ENCODE peak calls at places on chromosomes 6 and 20, in eight cellular contexts. Q is AG04449; F is PC-3; L is HepG2; X is CD8-positive, alpha-beta T cell; Y is epithelial cell of esophagus; D is fibroblast of lung; H is AG10803. B is an unnamed sample.

GRCh38 chr6:140809694-140810101 is 1323.0 kb upstream of the GJE1 start:
- DNase-seq in Q (no peak), X (no peak), Y (no peak), F (no peak), H (no peak), L (no peak), D (peak), B (no peak)

GRCh38 chr6:159163901-159164370 is 5.3 kb upstream of the FNDC1 start:
- DNase-seq in F (no peak), X (no peak), L (no peak), D (peak), Y (no peak), Q (no peak), H (peak), B (peak)

GRCh38 chr20:51428451-51429143 is 113.9 kb downstream of the NFATC2 start:
- DNase-seq in Y (no peak), F (no peak), X (no peak), Q (no peak), L (peak), D (peak), H (peak), B (peak)

GRCh38 chr6:109526905-109527628 is 44.0 kb upstream of the ZBTB24 start:
- DNase-seq in Q (peak), F (peak), H (peak), D (peak), L (peak), Y (peak), X (no peak), B (peak)

GRCh38 chr20:9276964-9277363 is 208.1 kb downstream of the PLCB4 start:
- DNase-seq in F (no peak), H (no peak), Q (no peak), D (no peak), X (no peak), Y (no peak), L (no peak), B (no peak)

GRCh38 chr20:38764563-38765355 is 16.5 kb downstream of the ACTR5 start:
- DNase-seq in L (peak), H (peak), Q (peak), X (no peak), Y (peak), F (peak), D (peak), B (peak)

GRCh38 chr6:422423-423061 is 31.0 kb downstream of the IRF4 start:
- DNase-seq in Q (peak), H (peak), F (peak), X (no peak), Y (peak), L (peak), D (peak), B (peak)

GRCh38 chr6:137160763-137161162 is 12.7 kb downstream of the IL22RA2 start:
- DNase-seq in X (no peak), Q (peak), H (no peak), L (no peak), F (peak), Y (peak), D (peak), B (peak)

GRCh38 chr6:24931296-24931695 is 4.5 kb downstream of the RIPOR2 start:
- DNase-seq in H (peak), L (no peak), D (peak), Y (no peak), Q (no peak), F (no peak), X (no peak), B (peak)

GRCh38 chr6:142301421-142302391 is at the start of gene ADGRG6:
- DNase-seq in H (peak), X (no peak), L (peak), Q (no peak), D (peak), Y (peak), F (peak), B (no peak)

GRCh38 chr20:37500311-37500710 is 20.7 kb upstream of the NNAT start:
- DNase-seq in F (no peak), H (no peak), Y (no peak), D (no peak), L (no peak), Q (no peak), X (no peak), B (no peak)

GRCh38 chr6:87660226-87660886 is 41.7 kb downstream of the AKIRIN2 start:
- DNase-seq in H (peak), L (no peak), Y (peak), D (peak), X (no peak), Q (peak), F (peak), B (peak)

GRCh38 chr20:58611236-58612020 is 39.7 kb upstream of the STX16 start:
- DNase-seq in X (no peak), Q (no peak), D (no peak), Y (peak), F (peak), H (no peak), L (no peak), B (no peak)

GRCh38 chr6:44701637-44702101 is 314.2 kb downstream of the CDC5L start:
- DNase-seq in L (no peak), H (peak), D (peak), Y (no peak), F (no peak), X (no peak), Q (no peak), B (no peak)

GRCh38 chr6:166005846-166006592 is 161.6 kb downstream of the TBXT start:
- DNase-seq in H (peak), X (no peak), L (no peak), F (no peak), D (peak), Q (peak), Y (no peak), B (peak)

GRCh38 chr20:33890557-33890956 is 79.4 kb downstream of the CHMP4B start:
- DNase-seq in F (no peak), D (no peak), L (no peak), H (no peak), Y (no peak), X (no peak), Q (no peak), B (no peak)

GRCh38 chr20:51801220-51801991 is 915 bp downstream of the SALL4 start:
- DNase-seq in H (no peak), Y (no peak), L (no peak), D (no peak), Q (no peak), F (no peak), X (no peak), B (no peak)

GRCh38 chr20:64023278-64024140 is 12.5 kb upstream of the C20orf204 start:
- DNase-seq in Q (no peak), D (no peak), X (no peak), H (no peak), L (no peak), Y (no peak), F (no peak), B (no peak)

GRCh38 chr20:25195014-25195961 is at the start of gene ENTPD6:
- DNase-seq in H (peak), L (peak), X (peak), Y (peak), Q (peak), D (peak), F (peak), B (peak)

GRCh38 chr20:46893877-46894578 is 615 bp upstream of the EYA2 start:
- DNase-seq in Q (no peak), D (no peak), H (no peak), L (no peak), X (no peak), F (peak), Y (peak), B (no peak)

GRCh38 chr6:125375841-125376240 is 74.1 kb upstream of the HDDC2 start:
- DNase-seq in D (no peak), F (no peak), L (no peak), H (peak), Y (no peak), X (no peak), Q (no peak), B (peak)

GRCh38 chr6:37319156-37319555 is 34.6 kb upstream of the RNF8 start:
- DNase-seq in Y (no peak), X (no peak), L (no peak), Q (no peak), F (no peak), D (peak), H (peak), B (no peak)

GRCh38 chr6:7172605-7173185 is 64.9 kb downstream of the RREB1 start:
- DNase-seq in Q (peak), D (peak), X (no peak), Y (peak), L (no peak), F (no peak), H (peak), B (peak)

GRCh38 chr20:64152906-64153305 is 11.3 kb upstream of the MYT1 start:
- DNase-seq in F (no peak), X (no peak), Y (no peak), D (no peak), H (no peak), Q (no peak), L (no peak), B (no peak)

GRCh38 chr6:70717038-70717801 is 49.5 kb downstream of the SMAP1 start:
- DNase-seq in X (no peak), Q (no peak), H (no peak), Y (no peak), D (no peak), L (no peak), F (no peak), B (no peak)

GRCh38 chr6:151087861-151088598 is 151.7 kb upstream of the AKAP12 start:
- DNase-seq in X (no peak), F (no peak), D (peak), H (peak), Q (peak), L (peak), Y (no peak), B (peak)

GRCh38 chr20:34703573-34704176 is 469 bp upstream of the TP53INP2 start:
- DNase-seq in X (no peak), F (peak), Q (no peak), H (peak), L (peak), D (peak), Y (peak), B (peak)

GRCh38 chr6:44480097-44480539 is 92.6 kb downstream of the CDC5L start:
- DNase-seq in Y (no peak), D (no peak), X (no peak), F (no peak), Q (no peak), L (no peak), H (peak), B (no peak)

GRCh38 chr20:23234311-23235078 is 116.1 kb upstream of the NXT1 start:
- DNase-seq in Y (no peak), D (no peak), L (no peak), X (no peak), F (no peak), H (peak), Q (no peak), B (peak)

GRCh38 chr20:5557123-5557522 is 193.1 kb upstream of the SHLD1 start:
- DNase-seq in H (peak), Q (no peak), D (peak), F (peak), L (peak), Y (peak), X (peak), B (peak)

GRCh38 chr6:108133594-108134179 is 32.1 kb upstream of the NR2E1 start:
- DNase-seq in F (peak), Y (peak), L (peak), H (peak), D (peak), X (no peak), Q (peak), B (peak)

GRCh38 chr20:58146081-58146734 is 82.2 kb downstream of the ANKRD60 start:
- DNase-seq in Q (no peak), H (no peak), F (no peak), L (no peak), Y (no peak), D (no peak), X (no peak), B (no peak)

GRCh38 chr6:169424821-169425240 is 171.2 kb upstream of the THBS2 start:
- DNase-seq in X (no peak), D (peak), L (no peak), Q (no peak), H (peak), F (no peak), Y (no peak), B (peak)

DNA sequence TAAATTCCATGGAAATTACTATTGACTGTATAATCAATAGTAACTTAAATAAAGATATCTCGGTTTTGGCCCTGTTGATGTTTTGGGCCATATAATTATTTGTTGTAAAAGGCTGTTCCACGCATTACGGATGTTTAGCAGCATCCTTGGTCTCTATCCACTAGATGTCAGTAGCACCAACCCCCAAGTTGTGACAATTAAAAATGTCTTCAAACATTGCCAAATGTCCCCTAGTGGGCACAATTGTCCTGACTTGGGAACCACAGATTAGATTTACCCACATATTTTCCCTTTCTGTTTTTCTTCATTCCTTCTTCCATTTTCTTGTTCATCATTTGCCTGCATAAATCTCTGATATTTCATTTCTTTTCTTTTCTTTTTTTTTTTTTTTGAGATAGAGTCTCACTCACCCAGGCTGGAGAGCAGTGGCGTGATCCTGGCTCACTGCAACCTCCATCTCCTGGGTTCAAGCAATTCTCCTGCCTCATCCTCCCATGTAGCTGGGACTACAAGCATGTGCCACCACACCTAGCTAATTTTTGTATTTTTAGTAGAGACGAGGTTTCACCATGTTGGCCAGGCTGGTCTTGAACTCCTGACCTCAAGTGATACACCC is 13.6 kb upstream of the WFDC8 start:
- DNase-seq in H (peak), Q (no peak), D (peak), L (peak), Y (peak), F (peak), X (no peak), B (peak)
- TF ChIP-seq CTCF in H (peak), Q (peak), D (peak), L (peak), Y (peak), F (peak), X (peak), B (peak)

DNA sequence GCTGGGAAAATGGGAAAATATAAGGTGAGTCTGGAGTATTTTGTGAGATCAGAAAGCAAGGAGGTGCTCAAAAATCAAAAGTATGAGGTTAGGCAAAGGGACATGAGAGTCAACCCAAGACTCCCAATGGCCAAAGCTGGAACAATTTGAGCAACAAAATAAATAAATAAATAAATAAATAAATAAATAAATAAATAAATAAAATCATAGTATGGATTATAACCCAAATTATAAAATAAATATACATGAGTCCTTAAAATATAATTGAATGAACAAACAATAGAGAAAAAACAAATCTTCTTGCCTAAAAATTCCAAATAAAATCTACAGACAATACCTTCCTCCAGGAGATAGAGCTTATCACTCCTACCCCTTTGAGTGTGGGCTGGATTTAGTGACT is 69.5 kb downstream of the UBE3D start:
- DNase-seq in F (no peak), L (no peak), Q (no peak), X (no peak), D (no peak), Y (no peak), H (no peak), B (no peak)
- H3K4me3 ChIP-seq in F (no peak), L (no peak), Q (no peak), X (no peak), D (no peak), Y (no peak), H (no peak), B (no peak)

GRCh38 chr20:39960522-39961420 is 728.3 kb downstream of the MAFB start:
- DNase-seq in D (no peak), L (no peak), X (no peak), H (no peak), Y (no peak), Q (no peak), F (no peak), B (no peak)
- TF ChIP-seq CTCF in D (no peak), L (no peak), X (no peak), H (no peak), Y (no peak), Q (no peak), F (no peak), B (no peak)

DNA sequence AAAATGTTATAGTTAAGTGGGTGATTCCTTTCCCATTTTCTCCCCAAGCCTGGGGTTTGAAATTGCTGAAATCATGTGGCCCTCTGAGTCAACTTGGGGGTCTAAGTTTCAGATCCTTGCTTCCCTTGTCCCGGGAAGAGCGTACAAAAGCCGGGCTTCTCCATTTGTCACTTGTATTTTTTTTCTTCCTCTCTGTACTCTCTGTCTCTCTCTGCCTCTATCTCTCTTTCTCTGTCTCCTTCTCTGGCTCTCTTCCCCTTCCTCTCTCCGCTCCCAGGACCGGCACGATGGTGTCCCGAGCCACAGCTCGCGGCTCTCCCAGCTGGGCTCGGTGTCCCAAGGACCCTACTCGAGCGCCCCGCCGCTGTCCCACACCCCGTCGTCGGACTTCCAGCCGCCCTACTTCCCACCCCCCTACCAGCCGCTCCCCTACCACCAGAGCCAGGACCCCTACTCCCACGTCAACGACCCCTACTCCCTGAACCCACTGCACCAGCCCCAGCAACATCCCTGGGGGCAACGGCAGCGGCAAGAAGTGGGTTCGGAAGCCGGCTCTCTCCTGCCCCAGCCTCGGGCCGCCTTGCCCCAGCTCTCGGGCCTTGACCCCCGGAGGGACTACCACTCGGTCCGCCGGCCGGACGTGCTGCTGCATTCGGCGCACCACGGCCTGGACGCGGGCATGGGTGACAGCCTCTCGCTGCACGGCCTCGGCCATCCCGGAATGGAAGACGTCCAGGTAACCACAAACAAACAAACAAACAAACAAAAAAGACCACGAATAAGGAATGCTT is 4.7 kb downstream of the TFAP2B start:
- DNase-seq in L (no peak), H (no peak), X (no peak), Y (no peak), F (no peak), D (no peak), Q (no peak), B (no peak)
- H3K4me3 ChIP-seq in L (no peak), H (no peak), X (no peak), Y (no peak), F (no peak), D (no peak), Q (no peak), B (no peak)

DNA sequence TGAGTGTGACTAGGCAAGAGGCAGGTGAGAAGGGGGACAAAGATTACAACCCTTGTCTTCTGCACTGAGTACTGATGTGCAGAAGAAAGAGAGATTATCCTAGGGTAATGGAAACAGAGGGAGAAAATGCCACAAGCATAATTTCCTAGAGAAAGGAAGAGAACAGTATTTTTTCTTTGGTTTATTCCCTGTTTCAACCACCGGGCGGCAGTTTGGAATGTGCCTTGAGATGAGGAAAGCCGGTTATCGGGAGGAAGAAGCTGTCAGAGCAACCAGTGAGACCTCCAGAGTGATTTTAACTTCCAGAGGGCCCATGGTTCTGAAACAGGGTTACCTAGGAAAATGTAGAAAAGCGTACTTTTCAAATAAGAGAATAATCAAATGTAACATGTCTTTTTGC is 121.4 kb downstream of the REV3L start:
- DNase-seq in F (peak), X (no peak), Y (peak), Q (no peak), H (peak), D (peak), L (peak), B (peak)
- TF ChIP-seq CTCF in F (peak), X (no peak), Y (peak), Q (peak), H (peak), D (peak), L (peak), B (peak)